ENCODE peak calls at places on chromosomes 5 and 9, in seven cellular contexts. One of them, this sample, is unnamed.
A peak's percentile ranks its signal among the peaks of the same experiment; 100 is the strongest.

GRCh38 chr5:138338411-138339085 is 482 bp downstream of the FAM53C start:
- DNase-seq in spleen: no peak
- DNase-seq in GM12878: no peak
- DNase-seq in SK-N-SH: peak; percentile 31
- DNase-seq in transverse colon: no peak
- DNase-seq in GM23338: no peak
- DNase-seq in HL-60: no peak
- DNase-seq in this sample: no peak

GRCh38 chr9:76365028-76365427 is 29.2 kb downstream of the RFK start:
- DNase-seq in HL-60: no peak
- DNase-seq in transverse colon: no peak
- DNase-seq in GM12878: no peak
- DNase-seq in GM23338: peak; percentile 5
- DNase-seq in spleen: no peak
- DNase-seq in SK-N-SH: no peak
- DNase-seq in this sample: no peak

GRCh38 chr9:18658764-18659705 is 185.1 kb downstream of the ADAMTSL1 start:
- DNase-seq in GM12878: no peak
- DNase-seq in spleen: no peak
- DNase-seq in HL-60: no peak
- DNase-seq in GM23338: no peak
- DNase-seq in transverse colon: no peak
- DNase-seq in SK-N-SH: no peak
- DNase-seq in this sample: no peak

GRCh38 chr5:160339406-160340140 is 27.2 kb upstream of the CCNJL start:
- DNase-seq in SK-N-SH: no peak
- DNase-seq in transverse colon: no peak
- DNase-seq in GM23338: no peak
- DNase-seq in spleen: no peak
- DNase-seq in GM12878: no peak
- DNase-seq in HL-60: no peak
- DNase-seq in this sample: no peak

GRCh38 chr9:77543131-77543822 is 104.8 kb downstream of the GNA14 start:
- DNase-seq in GM12878: no peak
- DNase-seq in transverse colon: no peak
- DNase-seq in HL-60: no peak
- DNase-seq in spleen: no peak
- DNase-seq in SK-N-SH: no peak
- DNase-seq in GM23338: peak; percentile 68
- DNase-seq in this sample: no peak

GRCh38 chr5:99141534-99142135 is 212.8 kb upstream of the CHD1 start:
- DNase-seq in HL-60: no peak
- DNase-seq in GM23338: peak; percentile 7
- DNase-seq in SK-N-SH: no peak
- DNase-seq in transverse colon: no peak
- DNase-seq in spleen: no peak
- DNase-seq in GM12878: no peak
- DNase-seq in this sample: no peak

GRCh38 chr9:122122468-122122867 is 29.4 kb upstream of the TTLL11 start:
- DNase-seq in GM12878: no peak
- DNase-seq in GM23338: no peak
- DNase-seq in transverse colon: no peak
- DNase-seq in spleen: no peak
- DNase-seq in SK-N-SH: no peak
- DNase-seq in HL-60: no peak
- DNase-seq in this sample: no peak

GRCh38 chr5:82413302-82414042 is 135.3 kb upstream of the RPS23 start:
- DNase-seq in GM12878: no peak
- DNase-seq in transverse colon: no peak
- DNase-seq in SK-N-SH: no peak
- DNase-seq in spleen: no peak
- DNase-seq in HL-60: peak; percentile 7
- DNase-seq in GM23338: no peak
- DNase-seq in this sample: no peak

GRCh38 chr5:135209495-135209837 is 175.4 kb upstream of the PITX1 start:
- DNase-seq in GM23338: no peak
- DNase-seq in SK-N-SH: no peak
- DNase-seq in GM12878: no peak
- DNase-seq in spleen: no peak
- DNase-seq in HL-60: no peak
- DNase-seq in transverse colon: peak; percentile 2
- DNase-seq in this sample: no peak

GRCh38 chr5:38672059-38672791 is 115.8 kb upstream of the LIFR start:
- DNase-seq in transverse colon: no peak
- DNase-seq in SK-N-SH: no peak
- DNase-seq in GM12878: no peak
- DNase-seq in HL-60: no peak
- DNase-seq in GM23338: no peak
- DNase-seq in spleen: no peak
- DNase-seq in this sample: no peak

GRCh38 chr5:101425345-101425744 is 522.3 kb upstream of the ST8SIA4 start:
- DNase-seq in SK-N-SH: no peak
- DNase-seq in HL-60: no peak
- DNase-seq in GM23338: no peak
- DNase-seq in transverse colon: no peak
- DNase-seq in GM12878: no peak
- DNase-seq in spleen: no peak
- DNase-seq in this sample: no peak

GRCh38 chr5:34599471-34600117 is 56.5 kb upstream of the RAI14 start:
- DNase-seq in GM23338: no peak
- DNase-seq in spleen: no peak
- DNase-seq in SK-N-SH: no peak
- DNase-seq in GM12878: no peak
- DNase-seq in HL-60: no peak
- DNase-seq in transverse colon: peak; percentile 19
- DNase-seq in this sample: no peak

GRCh38 chr9:37464426-37465248 is 613 bp downstream of the ZBTB5 start:
- DNase-seq in spleen: peak; percentile 96
- DNase-seq in GM12878: peak; percentile 30
- DNase-seq in GM23338: peak; percentile 76
- DNase-seq in HL-60: peak; percentile 22
- DNase-seq in transverse colon: peak; percentile 82
- DNase-seq in SK-N-SH: no peak
- DNase-seq in this sample: peak; percentile 74

GRCh38 chr5:1320436-1321344 is 24.2 kb downstream of the CLPTM1L start:
- DNase-seq in GM23338: no peak
- DNase-seq in HL-60: no peak
- DNase-seq in SK-N-SH: no peak
- DNase-seq in spleen: peak; percentile 66
- DNase-seq in GM12878: no peak
- DNase-seq in transverse colon: no peak
- DNase-seq in this sample: peak; percentile 50

GRCh38 chr5:94240616-94241287 is 377.7 kb downstream of the KIAA0825 start:
- DNase-seq in spleen: no peak
- DNase-seq in GM12878: no peak
- DNase-seq in GM23338: no peak
- DNase-seq in SK-N-SH: peak; percentile 23
- DNase-seq in transverse colon: no peak
- DNase-seq in HL-60: no peak
- DNase-seq in this sample: no peak

GRCh38 chr5:158995694-158996173 is 104.0 kb downstream of the EBF1 start:
- DNase-seq in SK-N-SH: no peak
- DNase-seq in transverse colon: no peak
- DNase-seq in GM23338: no peak
- DNase-seq in GM12878: no peak
- DNase-seq in HL-60: no peak
- DNase-seq in spleen: no peak
- DNase-seq in this sample: no peak

GRCh38 chr9:29245351-29245750 is 1672.1 kb upstream of the C9orf72 start:
- DNase-seq in GM12878: no peak
- DNase-seq in HL-60: no peak
- DNase-seq in SK-N-SH: no peak
- DNase-seq in transverse colon: no peak
- DNase-seq in GM23338: no peak
- DNase-seq in spleen: no peak
- DNase-seq in this sample: no peak

DNA sequence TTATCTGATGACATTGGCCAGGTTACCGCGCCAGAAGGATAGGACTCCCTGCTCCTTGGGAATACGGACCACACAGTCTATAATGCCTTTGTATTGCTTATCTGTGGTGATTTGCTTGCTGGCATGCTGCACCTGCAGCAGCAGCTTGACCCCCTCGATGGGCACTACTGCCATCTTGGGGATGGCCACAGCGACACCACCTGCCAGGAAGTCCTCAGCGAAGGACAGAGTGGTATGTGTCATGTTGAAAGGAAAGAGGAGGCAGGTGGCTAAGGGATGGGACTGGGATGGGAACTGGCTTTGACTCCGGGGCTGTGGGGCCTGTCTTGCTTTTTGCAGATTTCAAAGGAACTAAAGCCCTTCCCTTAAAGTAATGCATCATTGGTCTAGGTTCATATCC is 50.3 kb upstream of the ACO1 start:
- DNase-seq in transverse colon: no peak
- DNase-seq in HL-60: no peak
- DNase-seq in SK-N-SH: no peak
- DNase-seq in GM23338: no peak
- DNase-seq in GM12878: no peak
- DNase-seq in spleen: no peak
- DNase-seq in this sample: no peak
- TF ChIP-seq POLR2AphosphoS5 in transverse colon: no peak
- TF ChIP-seq POLR2AphosphoS5 in HL-60: no peak
- TF ChIP-seq POLR2AphosphoS5 in SK-N-SH: no peak
- TF ChIP-seq POLR2AphosphoS5 in GM23338: no peak
- TF ChIP-seq POLR2AphosphoS5 in GM12878: no peak
- TF ChIP-seq POLR2AphosphoS5 in spleen: no peak
- TF ChIP-seq POLR2AphosphoS5 in this sample: no peak

GRCh38 chr9:83965350-83966208 is 14.4 kb downstream of the HNRNPK start:
- DNase-seq in HL-60: no peak
- DNase-seq in transverse colon: no peak
- DNase-seq in SK-N-SH: peak; percentile 26
- DNase-seq in GM12878: no peak
- DNase-seq in GM23338: peak; percentile 34
- DNase-seq in spleen: no peak
- DNase-seq in this sample: no peak

GRCh38 chr9:83966209-83966582 is 13.8 kb downstream of the HNRNPK start:
- DNase-seq in SK-N-SH: no peak
- DNase-seq in GM23338: peak; percentile 24
- DNase-seq in transverse colon: no peak
- DNase-seq in spleen: no peak
- DNase-seq in GM12878: no peak
- DNase-seq in HL-60: no peak
- DNase-seq in this sample: no peak

GRCh38 chr9:83969602-83970001 is 10.4 kb downstream of the HNRNPK start:
- DNase-seq in spleen: no peak
- DNase-seq in SK-N-SH: no peak
- DNase-seq in transverse colon: no peak
- DNase-seq in HL-60: no peak
- DNase-seq in GM23338: no peak
- DNase-seq in GM12878: no peak
- DNase-seq in this sample: no peak

GRCh38 chr9:83964973-83965349 is 15.1 kb downstream of the HNRNPK start:
- DNase-seq in GM12878: no peak
- DNase-seq in SK-N-SH: no peak
- DNase-seq in transverse colon: no peak
- DNase-seq in HL-60: no peak
- DNase-seq in spleen: no peak
- DNase-seq in GM23338: peak; percentile 16
- DNase-seq in this sample: no peak

GRCh38 chr9:83967083-83967482 is 12.9 kb downstream of the HNRNPK start:
- DNase-seq in HL-60: no peak
- DNase-seq in SK-N-SH: no peak
- DNase-seq in spleen: no peak
- DNase-seq in GM23338: no peak
- DNase-seq in GM12878: no peak
- DNase-seq in transverse colon: no peak
- DNase-seq in this sample: no peak
- TF ChIP-seq POLR2AphosphoS5 in HL-60: no peak
- TF ChIP-seq POLR2AphosphoS5 in SK-N-SH: peak; percentile 33
- TF ChIP-seq POLR2AphosphoS5 in spleen: no peak
- TF ChIP-seq POLR2AphosphoS5 in GM23338: no peak
- TF ChIP-seq POLR2AphosphoS5 in GM12878: peak; percentile 90
- TF ChIP-seq POLR2AphosphoS5 in transverse colon: peak; percentile 15
- TF ChIP-seq POLR2AphosphoS5 in this sample: no peak

DNA sequence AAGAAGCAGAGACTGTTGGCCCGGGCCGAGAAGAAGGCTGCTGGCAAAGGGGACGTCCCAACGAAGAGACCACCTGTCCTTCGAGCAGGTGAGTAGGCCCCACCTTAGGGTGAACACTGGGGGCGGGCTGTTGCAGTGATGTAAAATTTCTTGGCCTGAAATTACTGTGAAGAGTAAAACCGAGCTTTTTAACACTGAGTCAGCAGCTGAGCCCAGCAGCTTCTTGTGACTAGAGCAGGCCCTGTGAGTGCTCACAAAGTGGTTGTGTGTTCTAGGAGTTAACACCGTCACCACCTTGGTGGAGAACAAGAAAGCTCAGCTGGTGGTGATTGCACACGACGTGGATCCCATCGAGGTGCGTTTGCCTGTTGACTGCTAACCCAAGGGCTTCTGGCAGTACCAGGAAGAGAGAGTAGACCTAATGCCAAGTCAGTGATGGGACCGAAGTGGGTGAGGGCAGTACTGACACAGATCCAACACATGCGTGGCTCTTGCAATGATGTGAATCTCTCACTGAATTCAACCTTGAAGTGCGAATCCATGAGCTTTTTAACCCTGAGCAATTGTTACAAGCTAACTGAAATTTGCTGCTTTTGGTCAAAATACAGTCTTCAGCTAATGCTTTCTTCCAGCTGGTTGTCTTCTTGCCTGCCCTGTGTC is 2.1 kb downstream of the RPL7A start:
- DNase-seq in transverse colon: no peak
- DNase-seq in GM23338: no peak
- DNase-seq in spleen: no peak
- DNase-seq in SK-N-SH: no peak
- DNase-seq in HL-60: no peak
- DNase-seq in GM12878: no peak
- DNase-seq in this sample: no peak
- TF ChIP-seq POLR2AphosphoS5 in transverse colon: no peak
- TF ChIP-seq POLR2AphosphoS5 in GM23338: peak; percentile 52
- TF ChIP-seq POLR2AphosphoS5 in spleen: no peak
- TF ChIP-seq POLR2AphosphoS5 in SK-N-SH: no peak
- TF ChIP-seq POLR2AphosphoS5 in HL-60: peak; percentile 28
- TF ChIP-seq POLR2AphosphoS5 in GM12878: no peak
- TF ChIP-seq POLR2AphosphoS5 in this sample: no peak

GRCh38 chr9:96604005-96604320 is 15.7 kb downstream of the CDC14B start:
- DNase-seq in HL-60: no peak
- DNase-seq in SK-N-SH: no peak
- DNase-seq in spleen: no peak
- DNase-seq in GM12878: no peak
- DNase-seq in GM23338: no peak
- DNase-seq in transverse colon: no peak
- DNase-seq in this sample: no peak

GRCh38 chr9:96609732-96610131 is 9.9 kb downstream of the CDC14B start:
- DNase-seq in SK-N-SH: no peak
- DNase-seq in GM23338: no peak
- DNase-seq in spleen: no peak
- DNase-seq in GM12878: no peak
- DNase-seq in transverse colon: no peak
- DNase-seq in HL-60: no peak
- DNase-seq in this sample: no peak

GRCh38 chr9:96605328-96605727 is 14.3 kb downstream of the CDC14B start:
- DNase-seq in spleen: no peak
- DNase-seq in GM12878: no peak
- DNase-seq in HL-60: no peak
- DNase-seq in GM23338: peak; percentile 29
- DNase-seq in SK-N-SH: no peak
- DNase-seq in transverse colon: no peak
- DNase-seq in this sample: no peak

GRCh38 chr9:96611302-96611701 is 8.3 kb downstream of the CDC14B start:
- DNase-seq in HL-60: no peak
- DNase-seq in spleen: no peak
- DNase-seq in transverse colon: no peak
- DNase-seq in GM12878: no peak
- DNase-seq in GM23338: no peak
- DNase-seq in SK-N-SH: no peak
- DNase-seq in this sample: no peak

GRCh38 chr9:96607971-96608370 is 11.7 kb downstream of the CDC14B start:
- DNase-seq in spleen: no peak
- DNase-seq in GM23338: no peak
- DNase-seq in HL-60: no peak
- DNase-seq in SK-N-SH: peak; percentile 69
- DNase-seq in GM12878: no peak
- DNase-seq in transverse colon: no peak
- DNase-seq in this sample: no peak
- TF ChIP-seq POLR2AphosphoS5 in spleen: no peak
- TF ChIP-seq POLR2AphosphoS5 in GM23338: no peak
- TF ChIP-seq POLR2AphosphoS5 in HL-60: no peak
- TF ChIP-seq POLR2AphosphoS5 in SK-N-SH: no peak
- TF ChIP-seq POLR2AphosphoS5 in GM12878: no peak
- TF ChIP-seq POLR2AphosphoS5 in transverse colon: no peak
- TF ChIP-seq POLR2AphosphoS5 in this sample: no peak